ENCODE peak calls at places on chromosomes 13 and 19, in ten cellular contexts. One of them, this sample, is unnamed.

GRCh38 chr19:41541990-41542584 is 33.9 kb upstream of the CEACAM21 start:
- DNase-seq in fibroblast of mammary gland: peak
- DNase-seq in AG10803: peak
- DNase-seq in sigmoid colon: peak
- DNase-seq in heart right ventricle: peak
- DNase-seq in endothelial cell of umbilical vein: peak
- DNase-seq in choroid plexus epithelial cell: peak
- DNase-seq in endodermal cell: peak
- DNase-seq in lung: peak
- DNase-seq in kidney: no peak
- DNase-seq in this sample: no peak

GRCh38 chr19:34692541-34692940 is 15.1 kb downstream of the ZNF302 start:
- DNase-seq in endothelial cell of umbilical vein: peak
- DNase-seq in kidney: no peak
- DNase-seq in heart right ventricle: no peak
- DNase-seq in AG10803: no peak
- DNase-seq in endodermal cell: no peak
- DNase-seq in sigmoid colon: no peak
- DNase-seq in lung: no peak
- DNase-seq in fibroblast of mammary gland: no peak
- DNase-seq in choroid plexus epithelial cell: no peak
- DNase-seq in this sample: no peak

GRCh38 chr19:16828990-16829821 is at the start of gene SIN3B:
- DNase-seq in kidney: peak
- DNase-seq in endothelial cell of umbilical vein: peak
- DNase-seq in AG10803: peak
- DNase-seq in sigmoid colon: peak
- DNase-seq in endodermal cell: peak
- DNase-seq in choroid plexus epithelial cell: peak
- DNase-seq in fibroblast of mammary gland: peak
- DNase-seq in lung: peak
- DNase-seq in heart right ventricle: peak
- DNase-seq in this sample: peak

GRCh38 chr19:37506387-37507166 is at the start of gene ZNF793:
- DNase-seq in AG10803: peak
- DNase-seq in sigmoid colon: peak
- DNase-seq in choroid plexus epithelial cell: peak
- DNase-seq in heart right ventricle: peak
- DNase-seq in lung: peak
- DNase-seq in kidney: peak
- DNase-seq in fibroblast of mammary gland: peak
- DNase-seq in endodermal cell: peak
- DNase-seq in endothelial cell of umbilical vein: peak
- DNase-seq in this sample: peak

GRCh38 chr13:40875583-40875982 is 86.2 kb downstream of the SLC25A15 start:
- DNase-seq in AG10803: no peak
- DNase-seq in sigmoid colon: no peak
- DNase-seq in endodermal cell: no peak
- DNase-seq in lung: no peak
- DNase-seq in fibroblast of mammary gland: no peak
- DNase-seq in heart right ventricle: no peak
- DNase-seq in choroid plexus epithelial cell: no peak
- DNase-seq in endothelial cell of umbilical vein: no peak
- DNase-seq in kidney: no peak
- DNase-seq in this sample: no peak

GRCh38 chr19:51163257-51163656 is 21.2 kb downstream of the SIGLEC7 start:
- DNase-seq in endodermal cell: peak
- DNase-seq in endothelial cell of umbilical vein: no peak
- DNase-seq in lung: no peak
- DNase-seq in choroid plexus epithelial cell: no peak
- DNase-seq in AG10803: no peak
- DNase-seq in kidney: no peak
- DNase-seq in sigmoid colon: no peak
- DNase-seq in fibroblast of mammary gland: no peak
- DNase-seq in heart right ventricle: no peak
- DNase-seq in this sample: no peak

GRCh38 chr19:16587031-16588023 is 15.1 kb upstream of the SLC35E1 start:
- DNase-seq in lung: peak
- DNase-seq in sigmoid colon: no peak
- DNase-seq in AG10803: peak
- DNase-seq in endothelial cell of umbilical vein: no peak
- DNase-seq in fibroblast of mammary gland: peak
- DNase-seq in choroid plexus epithelial cell: peak
- DNase-seq in kidney: peak
- DNase-seq in endodermal cell: peak
- DNase-seq in heart right ventricle: no peak
- DNase-seq in this sample: no peak

GRCh38 chr19:18889949-18890745 is 5.8 kb downstream of the CERS1 start:
- DNase-seq in endothelial cell of umbilical vein: no peak
- DNase-seq in choroid plexus epithelial cell: no peak
- DNase-seq in kidney: no peak
- DNase-seq in lung: no peak
- DNase-seq in endodermal cell: no peak
- DNase-seq in heart right ventricle: no peak
- DNase-seq in AG10803: no peak
- DNase-seq in fibroblast of mammary gland: no peak
- DNase-seq in sigmoid colon: no peak
- DNase-seq in this sample: no peak

GRCh38 chr13:54879036-54879435 is 1850.4 kb downstream of the OLFM4 start:
- DNase-seq in endodermal cell: no peak
- DNase-seq in sigmoid colon: no peak
- DNase-seq in heart right ventricle: no peak
- DNase-seq in AG10803: no peak
- DNase-seq in fibroblast of mammary gland: no peak
- DNase-seq in kidney: no peak
- DNase-seq in choroid plexus epithelial cell: no peak
- DNase-seq in endothelial cell of umbilical vein: no peak
- DNase-seq in lung: no peak
- DNase-seq in this sample: no peak

GRCh38 chr19:2315818-2316353 is 7.9 kb upstream of the LINGO3 start:
- DNase-seq in choroid plexus epithelial cell: peak
- DNase-seq in fibroblast of mammary gland: peak
- DNase-seq in heart right ventricle: peak
- DNase-seq in AG10803: peak
- DNase-seq in endodermal cell: peak
- DNase-seq in endothelial cell of umbilical vein: peak
- DNase-seq in lung: peak
- DNase-seq in kidney: no peak
- DNase-seq in sigmoid colon: peak
- DNase-seq in this sample: no peak

GRCh38 chr19:55460670-55461258 is 678 bp downstream of the ISOC2 start:
- DNase-seq in AG10803: peak
- DNase-seq in fibroblast of mammary gland: peak
- DNase-seq in kidney: peak
- DNase-seq in choroid plexus epithelial cell: peak
- DNase-seq in endodermal cell: peak
- DNase-seq in heart right ventricle: peak
- DNase-seq in lung: peak
- DNase-seq in endothelial cell of umbilical vein: peak
- DNase-seq in sigmoid colon: peak
- DNase-seq in this sample: peak

GRCh38 chr19:51023946-51024345 is 2.5 kb downstream of the KLK11 start:
- DNase-seq in fibroblast of mammary gland: no peak
- DNase-seq in endodermal cell: no peak
- DNase-seq in heart right ventricle: no peak
- DNase-seq in sigmoid colon: peak
- DNase-seq in choroid plexus epithelial cell: no peak
- DNase-seq in kidney: no peak
- DNase-seq in AG10803: no peak
- DNase-seq in lung: no peak
- DNase-seq in endothelial cell of umbilical vein: no peak
- DNase-seq in this sample: no peak

GRCh38 chr19:2081873-2082810 is 14.0 kb downstream of the MOB3A start:
- DNase-seq in heart right ventricle: no peak
- DNase-seq in choroid plexus epithelial cell: no peak
- DNase-seq in endothelial cell of umbilical vein: no peak
- DNase-seq in lung: no peak
- DNase-seq in kidney: peak
- DNase-seq in endodermal cell: no peak
- DNase-seq in AG10803: no peak
- DNase-seq in fibroblast of mammary gland: no peak
- DNase-seq in sigmoid colon: no peak
- DNase-seq in this sample: no peak

GRCh38 chr13:30371649-30372265 is 50.5 kb upstream of the UBE2L5 start:
- DNase-seq in endothelial cell of umbilical vein: peak
- DNase-seq in fibroblast of mammary gland: peak
- DNase-seq in choroid plexus epithelial cell: peak
- DNase-seq in AG10803: peak
- DNase-seq in heart right ventricle: no peak
- DNase-seq in endodermal cell: no peak
- DNase-seq in sigmoid colon: no peak
- DNase-seq in kidney: no peak
- DNase-seq in lung: no peak
- DNase-seq in this sample: peak

DNA sequence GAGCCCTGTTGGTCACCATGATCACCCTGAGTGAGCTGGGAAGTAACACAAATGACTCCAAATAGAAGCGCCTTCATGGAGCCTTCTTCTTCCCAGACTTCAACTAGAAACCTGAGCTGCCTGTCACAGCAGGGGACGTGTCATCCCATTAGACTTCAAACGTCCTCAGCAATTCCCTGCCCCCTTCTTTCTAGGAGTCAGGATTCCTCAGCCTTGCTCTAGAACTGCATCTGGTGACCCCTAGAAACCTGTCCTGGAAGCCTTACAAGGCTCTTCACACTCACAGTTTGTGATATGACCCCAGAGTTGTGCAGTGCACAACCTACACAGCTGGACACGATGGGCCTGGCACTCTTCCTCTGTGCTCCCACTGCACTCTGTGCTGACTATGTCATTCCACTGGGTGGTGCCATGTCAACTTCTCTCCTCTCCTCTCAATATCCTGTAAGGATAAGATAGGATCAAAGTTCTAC is 23.6 kb upstream of the TTYH1 start:
- DNase-seq in AG10803: no peak
- DNase-seq in kidney: no peak
- DNase-seq in fibroblast of mammary gland: no peak
- DNase-seq in lung: no peak
- DNase-seq in endodermal cell: peak
- DNase-seq in sigmoid colon: no peak
- DNase-seq in endothelial cell of umbilical vein: no peak
- DNase-seq in heart right ventricle: no peak
- DNase-seq in choroid plexus epithelial cell: no peak
- DNase-seq in this sample: no peak
- TF ChIP-seq CTCF in AG10803: peak
- TF ChIP-seq CTCF in kidney: no peak
- TF ChIP-seq CTCF in fibroblast of mammary gland: no peak
- TF ChIP-seq CTCF in lung: no peak
- TF ChIP-seq CTCF in endodermal cell: peak
- TF ChIP-seq CTCF in sigmoid colon: no peak
- TF ChIP-seq CTCF in endothelial cell of umbilical vein: no peak
- TF ChIP-seq CTCF in heart right ventricle: no peak
- TF ChIP-seq CTCF in choroid plexus epithelial cell: no peak
- TF ChIP-seq CTCF in this sample: no peak

DNA sequence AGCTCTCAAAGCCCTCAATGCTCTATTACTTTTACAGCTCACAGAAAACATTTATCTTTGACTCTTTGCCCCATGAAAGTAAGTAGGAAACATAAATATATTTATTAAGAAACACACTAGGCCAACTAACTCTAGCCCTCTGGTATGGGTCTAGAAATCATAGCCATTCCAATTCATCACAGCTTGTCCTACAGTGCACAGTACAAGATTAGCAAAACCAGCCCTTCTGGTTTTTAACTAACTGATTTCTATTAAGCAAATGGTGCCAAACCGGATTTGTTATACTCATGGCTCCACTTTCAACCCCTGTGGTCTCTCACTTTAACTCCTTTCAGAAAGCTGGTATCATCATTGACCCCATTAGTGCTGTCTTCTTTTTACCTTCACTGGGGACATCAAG is 5.6 kb upstream of the LRRC63 start:
- DNase-seq in fibroblast of mammary gland: no peak
- DNase-seq in endodermal cell: no peak
- DNase-seq in choroid plexus epithelial cell: no peak
- DNase-seq in kidney: no peak
- DNase-seq in sigmoid colon: no peak
- DNase-seq in heart right ventricle: no peak
- DNase-seq in endothelial cell of umbilical vein: no peak
- DNase-seq in AG10803: no peak
- DNase-seq in lung: no peak
- DNase-seq in this sample: no peak
- H3K4me3 ChIP-seq in fibroblast of mammary gland: no peak
- H3K4me3 ChIP-seq in endodermal cell: no peak
- H3K4me3 ChIP-seq in choroid plexus epithelial cell: no peak
- H3K4me3 ChIP-seq in kidney: no peak
- H3K4me3 ChIP-seq in sigmoid colon: no peak
- H3K4me3 ChIP-seq in heart right ventricle: no peak
- H3K4me3 ChIP-seq in endothelial cell of umbilical vein: no peak
- H3K4me3 ChIP-seq in AG10803: no peak
- H3K4me3 ChIP-seq in lung: no peak
- H3K4me3 ChIP-seq in this sample: no peak

GRCh38 chr19:45276284-45276687 is 25.2 kb downstream of the MARK4 start:
- DNase-seq in kidney: no peak
- DNase-seq in fibroblast of mammary gland: no peak
- DNase-seq in endodermal cell: no peak
- DNase-seq in endothelial cell of umbilical vein: no peak
- DNase-seq in lung: no peak
- DNase-seq in sigmoid colon: no peak
- DNase-seq in choroid plexus epithelial cell: peak
- DNase-seq in AG10803: no peak
- DNase-seq in heart right ventricle: no peak
- DNase-seq in this sample: no peak
- TF ChIP-seq CTCF in kidney: no peak
- TF ChIP-seq CTCF in fibroblast of mammary gland: no peak
- TF ChIP-seq CTCF in endodermal cell: no peak
- TF ChIP-seq CTCF in endothelial cell of umbilical vein: no peak
- TF ChIP-seq CTCF in lung: no peak
- TF ChIP-seq CTCF in sigmoid colon: no peak
- TF ChIP-seq CTCF in choroid plexus epithelial cell: peak
- TF ChIP-seq CTCF in AG10803: no peak
- TF ChIP-seq CTCF in heart right ventricle: no peak
- TF ChIP-seq CTCF in this sample: no peak

DNA sequence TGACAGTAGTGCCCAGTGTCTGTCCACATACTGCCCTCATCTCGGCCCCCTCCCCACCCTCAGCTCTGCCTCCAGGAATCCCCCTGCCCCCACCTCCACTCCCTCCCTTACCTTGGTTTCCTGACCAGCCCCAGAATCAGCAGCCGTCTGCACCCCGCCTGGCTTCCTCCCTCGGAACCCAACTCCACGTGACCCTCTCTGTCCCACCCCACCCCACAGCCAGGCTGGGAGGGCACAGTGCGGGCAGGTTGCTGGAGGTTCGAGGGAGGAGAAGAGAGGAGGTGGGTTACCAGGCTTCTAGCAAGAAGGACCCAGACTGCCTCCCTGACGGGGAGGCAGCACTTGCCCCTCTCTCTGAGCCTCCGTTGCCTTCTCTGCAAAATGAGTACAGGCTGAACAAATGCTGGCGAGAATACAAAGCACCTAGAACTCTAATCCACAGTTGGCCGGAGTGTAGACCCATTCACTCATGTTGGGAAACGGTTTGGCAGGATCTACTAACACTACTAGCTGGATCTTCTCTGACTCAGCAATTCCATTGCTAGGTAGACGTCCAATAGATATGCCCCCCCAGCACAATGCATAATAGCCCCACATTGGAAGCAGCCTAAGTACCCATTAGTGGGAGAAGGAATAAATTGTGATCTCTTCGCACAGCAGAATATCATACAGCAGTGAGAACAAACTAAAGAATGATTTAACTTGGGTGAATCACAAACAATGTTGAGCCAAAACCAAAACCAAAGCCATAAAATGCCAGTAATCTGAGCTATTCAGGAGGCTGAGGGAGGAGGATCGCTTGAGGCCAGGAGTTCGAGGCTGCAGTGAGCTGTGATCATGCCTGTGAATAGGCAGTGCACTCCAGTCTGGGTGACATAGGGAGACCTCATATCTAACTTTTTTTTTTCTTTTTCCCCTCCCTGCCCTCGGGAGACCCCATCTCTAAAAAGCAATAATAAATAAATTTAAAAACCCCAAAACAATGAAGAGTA is at the start of gene RASAL3:
- DNase-seq in endothelial cell of umbilical vein: no peak
- DNase-seq in choroid plexus epithelial cell: no peak
- DNase-seq in endodermal cell: peak
- DNase-seq in fibroblast of mammary gland: no peak
- DNase-seq in kidney: peak
- DNase-seq in lung: no peak
- DNase-seq in sigmoid colon: no peak
- DNase-seq in heart right ventricle: peak
- DNase-seq in AG10803: no peak
- DNase-seq in this sample: no peak
- H3K4me3 ChIP-seq in endothelial cell of umbilical vein: peak
- H3K4me3 ChIP-seq in choroid plexus epithelial cell: no peak
- H3K4me3 ChIP-seq in endodermal cell: no peak
- H3K4me3 ChIP-seq in fibroblast of mammary gland: no peak
- H3K4me3 ChIP-seq in kidney: no peak
- H3K4me3 ChIP-seq in lung: peak
- H3K4me3 ChIP-seq in sigmoid colon: no peak
- H3K4me3 ChIP-seq in heart right ventricle: peak
- H3K4me3 ChIP-seq in AG10803: no peak
- H3K4me3 ChIP-seq in this sample: no peak